ENCODE peak calls at places on chromosomes 11 and 22, in nine cellular contexts. T is left ventricle myocardium inferior, L is spleen, G is IMR-90, Z is AG10803, H is body of pancreas, W is choroid plexus epithelial cell, D is heart left ventricle, U is endodermal cell. V is an unnamed sample.

GRCh38 chr11:123431619-123432018 is 1.6 kb downstream of the GRAMD1B start:
- DNase-seq in T (no peak), L (no peak), G (peak), Z (no peak), H (no peak), W (no peak), D (no peak), U (peak), V (no peak)

GRCh38 chr11:30292545-30292944 is 30.4 kb upstream of the ARL14EP start:
- DNase-seq in T (no peak), L (no peak), G (no peak), Z (no peak), H (no peak), W (no peak), D (no peak), U (no peak), V (no peak)

GRCh38 chr22:37474447-37475090 is 11.6 kb downstream of the MFNG start:
- DNase-seq in T (no peak), L (no peak), G (no peak), Z (no peak), H (no peak), W (no peak), D (no peak), U (no peak), V (no peak)

GRCh38 chr11:65560555-65561418 is 2.6 kb upstream of the LTBP3 start:
- DNase-seq in T (peak), L (no peak), G (peak), Z (no peak), H (peak), W (peak), D (peak), U (peak), V (peak)

GRCh38 chr22:48570912-48571311 is 1256.8 kb downstream of the BRD1 start:
- DNase-seq in T (no peak), L (no peak), G (no peak), Z (no peak), H (no peak), W (no peak), D (no peak), U (no peak), V (no peak)

GRCh38 chr22:46250783-46251125 is 661 bp upstream of the CDPF1 start:
- DNase-seq in T (no peak), L (no peak), G (no peak), Z (no peak), H (peak), W (no peak), D (no peak), U (no peak), V (no peak)

GRCh38 chr11:20658135-20658534 is 11.3 kb upstream of the NELL1 start:
- DNase-seq in T (no peak), L (no peak), G (no peak), Z (no peak), H (no peak), W (no peak), D (no peak), U (no peak), V (no peak)

GRCh38 chr11:95675585-95675984 is 114.0 kb downstream of the FAM76B start:
- DNase-seq in T (no peak), L (no peak), G (no peak), Z (no peak), H (no peak), W (no peak), D (no peak), U (no peak), V (no peak)

GRCh38 chr22:21972806-21973205 is 9.8 kb downstream of the TOP3B start:
- DNase-seq in T (no peak), L (no peak), G (no peak), Z (no peak), H (no peak), W (no peak), D (no peak), U (no peak), V (no peak)

GRCh38 chr11:93020248-93021088 is 51.0 kb downstream of the MTNR1B start:
- DNase-seq in T (no peak), L (no peak), G (peak), Z (peak), H (no peak), W (peak), D (no peak), U (no peak), V (peak)

GRCh38 chr22:22687638-22688500 is 43.5 kb downstream of the GGTLC2 start:
- DNase-seq in T (no peak), L (no peak), G (peak), Z (peak), H (peak), W (peak), D (no peak), U (peak), V (peak)

GRCh38 chr11:129766858-129767604 is 48.6 kb upstream of the TMEM45B start:
- DNase-seq in T (no peak), L (no peak), G (peak), Z (peak), H (peak), W (peak), D (no peak), U (peak), V (no peak)

GRCh38 chr22:20430641-20431519 is 6.7 kb downstream of the SCARF2 start:
- DNase-seq in T (peak), L (peak), G (no peak), Z (peak), H (peak), W (no peak), D (peak), U (peak), V (no peak)

GRCh38 chr11:112025682-112026081 is 474 bp downstream of the DLAT start:
- DNase-seq in T (no peak), L (no peak), G (peak), Z (peak), H (no peak), W (peak), D (no peak), U (no peak), V (no peak)

GRCh38 chr11:81874627-81875026 is 859.0 kb downstream of the FAM181B start:
- DNase-seq in T (no peak), L (no peak), G (no peak), Z (no peak), H (no peak), W (peak), D (no peak), U (no peak), V (no peak)

GRCh38 chr11:76830639-76831312 is 29.9 kb upstream of the ACER3 start:
- DNase-seq in T (no peak), L (no peak), G (peak), Z (peak), H (peak), W (peak), D (no peak), U (no peak), V (no peak)

GRCh38 chr22:20111689-20112622 is 3.9 kb upstream of the RANBP1 start:
- DNase-seq in T (peak), L (peak), G (no peak), Z (no peak), H (peak), W (no peak), D (peak), U (no peak), V (peak)

GRCh38 chr22:20131856-20132685 is 467 bp downstream of the ZDHHC8 start:
- DNase-seq in T (peak), L (peak), G (no peak), Z (peak), H (peak), W (no peak), D (peak), U (no peak), V (peak)

GRCh38 chr11:45678962-45679361 is 13.5 kb upstream of the CHST1 start:
- DNase-seq in T (no peak), L (no peak), G (no peak), Z (no peak), H (no peak), W (no peak), D (no peak), U (no peak), V (no peak)
- TF ChIP-seq CTCF in T (no peak), L (no peak), G (no peak), Z (no peak), H (no peak), W (no peak), D (no peak), U (peak), V (no peak)

DNA sequence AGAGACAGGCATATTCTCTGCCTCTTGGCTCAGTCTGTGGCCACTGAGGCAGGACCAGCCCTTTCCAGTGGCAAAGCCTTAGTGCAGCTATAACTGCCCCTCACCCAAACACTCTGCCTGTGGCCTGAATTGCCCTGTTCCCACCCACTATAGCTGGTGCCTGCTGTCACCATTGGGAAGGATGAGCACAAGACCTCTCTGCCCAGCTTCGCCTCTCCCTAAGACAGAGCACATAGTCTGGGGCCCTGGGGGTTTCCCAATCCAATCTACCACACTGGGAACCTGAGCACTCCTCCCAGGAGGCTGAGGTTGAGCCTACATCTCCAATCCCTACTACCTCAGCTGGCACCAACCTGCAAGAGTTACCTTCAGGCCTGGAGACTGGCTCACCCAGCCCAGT is 670.4 kb downstream of the JRKL start:
- DNase-seq in T (no peak), L (no peak), G (no peak), Z (no peak), H (no peak), W (no peak), D (no peak), U (no peak), V (no peak)
- TF ChIP-seq CTCF in T (no peak), L (no peak), G (no peak), Z (no peak), H (no peak), W (no peak), D (no peak), U (no peak), V (no peak)

GRCh38 chr11:62732830-62733229 is 4.5 kb downstream of the TTC9C start:
- DNase-seq in T (no peak), L (no peak), G (peak), Z (peak), H (no peak), W (peak), D (no peak), U (no peak), V (no peak)
- TF ChIP-seq CTCF in T (no peak), L (no peak), G (peak), Z (peak), H (no peak), W (peak), D (no peak), U (peak), V (no peak)

DNA sequence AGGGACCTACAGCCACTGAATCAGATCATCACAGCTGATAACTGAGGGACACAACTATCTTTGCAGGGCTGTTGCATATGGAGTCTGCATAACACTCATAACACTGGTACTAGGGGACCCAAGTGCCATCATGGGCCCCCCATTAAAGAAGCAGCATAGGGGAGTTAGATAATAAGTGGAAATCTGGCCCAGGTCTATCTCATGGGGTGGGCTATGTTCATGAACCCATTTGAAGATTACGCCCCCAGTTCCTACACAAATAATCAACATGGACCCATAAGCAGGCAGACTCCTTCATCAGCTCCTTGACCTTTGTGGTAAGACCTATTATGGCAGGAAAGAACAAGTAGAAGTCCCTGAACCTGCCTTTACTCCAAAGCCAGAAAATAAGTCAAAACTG is 48.8 kb downstream of the ASCL2 start:
- DNase-seq in T (no peak), L (no peak), G (no peak), Z (no peak), H (no peak), W (no peak), D (no peak), U (no peak), V (no peak)
- TF ChIP-seq CTCF in T (no peak), L (no peak), G (no peak), Z (no peak), H (no peak), W (no peak), D (no peak), U (no peak), V (no peak)

GRCh38 chr22:44067901-44068300 is 43.8 kb downstream of the PARVB start:
- DNase-seq in T (no peak), L (no peak), G (no peak), Z (no peak), H (no peak), W (no peak), D (no peak), U (no peak), V (no peak)

GRCh38 chr22:44071760-44072159 is 47.7 kb downstream of the PARVB start:
- DNase-seq in T (no peak), L (no peak), G (no peak), Z (no peak), H (no peak), W (no peak), D (no peak), U (no peak), V (no peak)

GRCh38 chr22:44070029-44070428 is 45.9 kb downstream of the PARVB start:
- DNase-seq in T (no peak), L (no peak), G (no peak), Z (no peak), H (no peak), W (no peak), D (no peak), U (no peak), V (no peak)

GRCh38 chr22:44067033-44067432 is 42.9 kb downstream of the PARVB start:
- DNase-seq in T (no peak), L (no peak), G (no peak), Z (no peak), H (no peak), W (peak), D (no peak), U (no peak), V (no peak)

GRCh38 chr22:44068422-44069191 is 44.5 kb downstream of the PARVB start:
- DNase-seq in T (peak), L (no peak), G (no peak), Z (no peak), H (peak), W (no peak), D (peak), U (no peak), V (peak)
- TF ChIP-seq CTCF in T (no peak), L (no peak), G (no peak), Z (no peak), H (no peak), W (no peak), D (no peak), U (no peak), V (no peak)

GRCh38 chr11:84871116-84871515 is 756.0 kb downstream of the DLG2 start:
- DNase-seq in T (no peak), L (no peak), G (no peak), Z (no peak), H (no peak), W (no peak), D (no peak), U (no peak), V (no peak)
- TF ChIP-seq CTCF in T (no peak), L (no peak), G (no peak), Z (no peak), H (no peak), W (no peak), D (no peak), U (no peak), V (no peak)

V was measured in adrenal gland.